ENCODE peak calls at places on chromosomes 6 and 20, in ten cellular contexts. One of them, this sample, is unnamed.

GRCh38 chr20:63321148-63321831 is 28.3 kb downstream of the COL20A1 start:
- DNase-seq in fibroblast of lung: peak
- DNase-seq in kidney: peak
- DNase-seq in fibroblast of mammary gland: peak
- DNase-seq in epithelial cell of proximal tubule: no peak
- DNase-seq in AG04450: no peak
- DNase-seq in Peyer's patch: no peak
- DNase-seq in lower leg skin: no peak
- DNase-seq in heart right ventricle: peak
- DNase-seq in PC-3: peak
- DNase-seq in this sample: peak

GRCh38 chr6:170355661-170356060 is 49.1 kb downstream of the FAM120B start:
- DNase-seq in heart right ventricle: no peak
- DNase-seq in AG04450: no peak
- DNase-seq in epithelial cell of proximal tubule: no peak
- DNase-seq in Peyer's patch: no peak
- DNase-seq in fibroblast of mammary gland: no peak
- DNase-seq in kidney: no peak
- DNase-seq in lower leg skin: no peak
- DNase-seq in PC-3: no peak
- DNase-seq in fibroblast of lung: no peak
- DNase-seq in this sample: no peak

GRCh38 chr6:139713911-139714527 is 339.6 kb upstream of the CITED2 start:
- DNase-seq in fibroblast of mammary gland: no peak
- DNase-seq in PC-3: peak
- DNase-seq in epithelial cell of proximal tubule: no peak
- DNase-seq in heart right ventricle: no peak
- DNase-seq in fibroblast of lung: no peak
- DNase-seq in Peyer's patch: no peak
- DNase-seq in lower leg skin: no peak
- DNase-seq in kidney: no peak
- DNase-seq in AG04450: no peak
- DNase-seq in this sample: peak

GRCh38 chr6:18323935-18324707 is 59.8 kb upstream of the DEK start:
- DNase-seq in fibroblast of mammary gland: peak
- DNase-seq in AG04450: no peak
- DNase-seq in kidney: no peak
- DNase-seq in fibroblast of lung: peak
- DNase-seq in PC-3: peak
- DNase-seq in lower leg skin: no peak
- DNase-seq in heart right ventricle: peak
- DNase-seq in Peyer's patch: no peak
- DNase-seq in epithelial cell of proximal tubule: peak
- DNase-seq in this sample: peak

GRCh38 chr6:138520463-138520862 is 21.2 kb upstream of the NHSL1 start:
- DNase-seq in fibroblast of mammary gland: peak
- DNase-seq in PC-3: peak
- DNase-seq in fibroblast of lung: peak
- DNase-seq in kidney: no peak
- DNase-seq in heart right ventricle: no peak
- DNase-seq in Peyer's patch: no peak
- DNase-seq in epithelial cell of proximal tubule: no peak
- DNase-seq in AG04450: no peak
- DNase-seq in lower leg skin: no peak
- DNase-seq in this sample: peak

GRCh38 chr6:17156112-17156921 is 54.5 kb downstream of the STMND1 start:
- DNase-seq in AG04450: peak
- DNase-seq in epithelial cell of proximal tubule: peak
- DNase-seq in heart right ventricle: peak
- DNase-seq in lower leg skin: peak
- DNase-seq in Peyer's patch: peak
- DNase-seq in fibroblast of mammary gland: peak
- DNase-seq in PC-3: peak
- DNase-seq in fibroblast of lung: peak
- DNase-seq in kidney: no peak
- DNase-seq in this sample: peak

GRCh38 chr6:169084067-169084466 is 169.6 kb downstream of the THBS2 start:
- DNase-seq in Peyer's patch: no peak
- DNase-seq in PC-3: no peak
- DNase-seq in fibroblast of lung: no peak
- DNase-seq in fibroblast of mammary gland: no peak
- DNase-seq in lower leg skin: no peak
- DNase-seq in heart right ventricle: no peak
- DNase-seq in epithelial cell of proximal tubule: no peak
- DNase-seq in AG04450: no peak
- DNase-seq in kidney: no peak
- DNase-seq in this sample: no peak

GRCh38 chr6:158528826-158529225 is 31.1 kb upstream of the TMEM181 start:
- DNase-seq in PC-3: no peak
- DNase-seq in fibroblast of mammary gland: no peak
- DNase-seq in epithelial cell of proximal tubule: no peak
- DNase-seq in AG04450: no peak
- DNase-seq in heart right ventricle: no peak
- DNase-seq in kidney: no peak
- DNase-seq in lower leg skin: no peak
- DNase-seq in Peyer's patch: no peak
- DNase-seq in fibroblast of lung: no peak
- DNase-seq in this sample: no peak

GRCh38 chr6:129238991-129239390 is 356.1 kb downstream of the LAMA2 start:
- DNase-seq in PC-3: no peak
- DNase-seq in fibroblast of mammary gland: no peak
- DNase-seq in heart right ventricle: no peak
- DNase-seq in Peyer's patch: no peak
- DNase-seq in kidney: no peak
- DNase-seq in lower leg skin: no peak
- DNase-seq in AG04450: no peak
- DNase-seq in fibroblast of lung: no peak
- DNase-seq in epithelial cell of proximal tubule: no peak
- DNase-seq in this sample: no peak
- TF ChIP-seq CTCF in PC-3: no peak
- TF ChIP-seq CTCF in fibroblast of mammary gland: no peak
- TF ChIP-seq CTCF in heart right ventricle: no peak
- TF ChIP-seq CTCF in Peyer's patch: no peak
- TF ChIP-seq CTCF in kidney: no peak
- TF ChIP-seq CTCF in lower leg skin: no peak
- TF ChIP-seq CTCF in AG04450: no peak
- TF ChIP-seq CTCF in fibroblast of lung: no peak
- TF ChIP-seq CTCF in epithelial cell of proximal tubule: no peak
- TF ChIP-seq CTCF in this sample: no peak

GRCh38 chr20:1945134-1945618 is 48.7 kb downstream of the PDYN start:
- DNase-seq in fibroblast of lung: peak
- DNase-seq in kidney: peak
- DNase-seq in epithelial cell of proximal tubule: no peak
- DNase-seq in PC-3: no peak
- DNase-seq in fibroblast of mammary gland: peak
- DNase-seq in AG04450: no peak
- DNase-seq in lower leg skin: peak
- DNase-seq in Peyer's patch: peak
- DNase-seq in heart right ventricle: peak
- DNase-seq in this sample: peak

GRCh38 chr20:1946442-1946761 is 47.5 kb downstream of the PDYN start:
- DNase-seq in kidney: no peak
- DNase-seq in lower leg skin: no peak
- DNase-seq in PC-3: no peak
- DNase-seq in Peyer's patch: no peak
- DNase-seq in epithelial cell of proximal tubule: no peak
- DNase-seq in fibroblast of lung: no peak
- DNase-seq in AG04450: no peak
- DNase-seq in heart right ventricle: no peak
- DNase-seq in fibroblast of mammary gland: no peak
- DNase-seq in this sample: no peak

GRCh38 chr20:1945660-1946059 is 48.2 kb downstream of the PDYN start:
- DNase-seq in kidney: no peak
- DNase-seq in fibroblast of mammary gland: no peak
- DNase-seq in epithelial cell of proximal tubule: no peak
- DNase-seq in PC-3: no peak
- DNase-seq in fibroblast of lung: no peak
- DNase-seq in Peyer's patch: no peak
- DNase-seq in lower leg skin: no peak
- DNase-seq in AG04450: no peak
- DNase-seq in heart right ventricle: no peak
- DNase-seq in this sample: no peak

GRCh38 chr20:1947535-1947846 is 46.4 kb downstream of the PDYN start:
- DNase-seq in kidney: no peak
- DNase-seq in AG04450: no peak
- DNase-seq in lower leg skin: no peak
- DNase-seq in fibroblast of mammary gland: no peak
- DNase-seq in Peyer's patch: no peak
- DNase-seq in epithelial cell of proximal tubule: no peak
- DNase-seq in PC-3: no peak
- DNase-seq in fibroblast of lung: no peak
- DNase-seq in heart right ventricle: no peak
- DNase-seq in this sample: no peak

DNA sequence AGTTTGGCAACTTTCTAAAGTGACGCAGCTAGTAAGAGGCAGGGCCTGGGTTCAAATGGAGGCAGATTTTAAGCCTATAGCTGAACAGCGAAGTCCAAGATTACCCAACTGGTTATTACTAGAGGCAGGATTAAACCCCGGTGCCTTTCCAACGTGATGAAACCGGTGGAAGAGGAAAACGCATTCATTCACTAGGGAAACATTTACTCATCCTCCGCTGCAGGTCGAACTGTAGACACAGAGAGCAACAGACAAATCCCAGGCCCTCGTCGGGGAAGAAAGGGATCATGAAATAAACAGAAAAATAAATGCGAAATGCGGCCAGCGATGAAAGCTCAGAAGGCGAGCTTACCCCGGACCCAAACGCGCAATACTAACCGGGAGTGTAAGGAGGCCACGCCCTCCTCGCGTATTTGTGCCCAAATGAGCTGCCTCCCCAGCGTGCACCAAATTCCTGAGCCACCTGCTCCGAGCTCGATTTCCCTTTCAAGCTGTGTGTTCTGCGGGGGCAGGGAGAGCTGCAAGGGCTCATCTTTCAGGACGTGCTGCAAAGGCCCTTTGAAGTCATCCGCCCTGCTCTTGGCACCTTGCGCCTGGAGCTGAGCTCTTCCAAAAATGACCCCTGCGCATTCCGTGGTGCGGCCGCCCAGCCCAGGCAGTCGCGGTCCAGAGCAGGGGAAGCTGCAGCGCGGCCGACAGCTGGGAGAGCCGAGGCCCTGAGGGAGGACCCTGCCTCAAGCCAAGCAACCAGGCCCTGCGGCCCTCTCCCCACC is 46.9 kb downstream of the PDYN start:
- DNase-seq in AG04450: no peak
- DNase-seq in kidney: no peak
- DNase-seq in lower leg skin: no peak
- DNase-seq in Peyer's patch: no peak
- DNase-seq in PC-3: no peak
- DNase-seq in fibroblast of lung: peak
- DNase-seq in epithelial cell of proximal tubule: no peak
- DNase-seq in fibroblast of mammary gland: peak
- DNase-seq in heart right ventricle: no peak
- DNase-seq in this sample: peak
- H3K4me3 ChIP-seq in AG04450: peak
- H3K4me3 ChIP-seq in kidney: peak
- H3K4me3 ChIP-seq in lower leg skin: no peak
- H3K4me3 ChIP-seq in Peyer's patch: peak
- H3K4me3 ChIP-seq in PC-3: peak
- H3K4me3 ChIP-seq in fibroblast of lung: no peak
- H3K4me3 ChIP-seq in epithelial cell of proximal tubule: peak
- H3K4me3 ChIP-seq in fibroblast of mammary gland: no peak
- H3K4me3 ChIP-seq in heart right ventricle: peak
- H3K4me3 ChIP-seq in this sample: no peak

GRCh38 chr6:101397199-101397598 is 3.7 kb downstream of the GRIK2 start:
- DNase-seq in kidney: no peak
- DNase-seq in epithelial cell of proximal tubule: no peak
- DNase-seq in heart right ventricle: no peak
- DNase-seq in PC-3: peak
- DNase-seq in AG04450: no peak
- DNase-seq in fibroblast of mammary gland: peak
- DNase-seq in lower leg skin: no peak
- DNase-seq in Peyer's patch: no peak
- DNase-seq in fibroblast of lung: peak
- DNase-seq in this sample: peak
- TF ChIP-seq CTCF in kidney: no peak
- TF ChIP-seq CTCF in epithelial cell of proximal tubule: peak
- TF ChIP-seq CTCF in heart right ventricle: no peak
- TF ChIP-seq CTCF in PC-3: peak
- TF ChIP-seq CTCF in AG04450: peak
- TF ChIP-seq CTCF in fibroblast of mammary gland: peak
- TF ChIP-seq CTCF in lower leg skin: no peak
- TF ChIP-seq CTCF in Peyer's patch: no peak
- TF ChIP-seq CTCF in fibroblast of lung: no peak
- TF ChIP-seq CTCF in this sample: peak

GRCh38 chr6:13769034-13769654 is 45.2 kb downstream of the MCUR1 start:
- DNase-seq in fibroblast of mammary gland: no peak
- DNase-seq in Peyer's patch: no peak
- DNase-seq in fibroblast of lung: no peak
- DNase-seq in PC-3: no peak
- DNase-seq in lower leg skin: no peak
- DNase-seq in epithelial cell of proximal tubule: no peak
- DNase-seq in heart right ventricle: no peak
- DNase-seq in kidney: peak
- DNase-seq in AG04450: no peak
- DNase-seq in this sample: no peak

GRCh38 chr6:13766201-13766634 is 48.1 kb downstream of the MCUR1 start:
- DNase-seq in AG04450: no peak
- DNase-seq in kidney: no peak
- DNase-seq in epithelial cell of proximal tubule: no peak
- DNase-seq in fibroblast of mammary gland: peak
- DNase-seq in heart right ventricle: no peak
- DNase-seq in fibroblast of lung: peak
- DNase-seq in lower leg skin: peak
- DNase-seq in PC-3: peak
- DNase-seq in Peyer's patch: no peak
- DNase-seq in this sample: peak

GRCh38 chr6:13765570-13765969 is 48.8 kb downstream of the MCUR1 start:
- DNase-seq in fibroblast of mammary gland: peak
- DNase-seq in Peyer's patch: no peak
- DNase-seq in epithelial cell of proximal tubule: no peak
- DNase-seq in lower leg skin: no peak
- DNase-seq in heart right ventricle: no peak
- DNase-seq in fibroblast of lung: no peak
- DNase-seq in AG04450: no peak
- DNase-seq in kidney: no peak
- DNase-seq in PC-3: peak
- DNase-seq in this sample: peak

GRCh38 chr6:13764996-13765395 is 49.4 kb downstream of the MCUR1 start:
- DNase-seq in AG04450: no peak
- DNase-seq in epithelial cell of proximal tubule: no peak
- DNase-seq in fibroblast of lung: no peak
- DNase-seq in PC-3: no peak
- DNase-seq in kidney: no peak
- DNase-seq in fibroblast of mammary gland: no peak
- DNase-seq in Peyer's patch: peak
- DNase-seq in heart right ventricle: no peak
- DNase-seq in lower leg skin: no peak
- DNase-seq in this sample: no peak

DNA sequence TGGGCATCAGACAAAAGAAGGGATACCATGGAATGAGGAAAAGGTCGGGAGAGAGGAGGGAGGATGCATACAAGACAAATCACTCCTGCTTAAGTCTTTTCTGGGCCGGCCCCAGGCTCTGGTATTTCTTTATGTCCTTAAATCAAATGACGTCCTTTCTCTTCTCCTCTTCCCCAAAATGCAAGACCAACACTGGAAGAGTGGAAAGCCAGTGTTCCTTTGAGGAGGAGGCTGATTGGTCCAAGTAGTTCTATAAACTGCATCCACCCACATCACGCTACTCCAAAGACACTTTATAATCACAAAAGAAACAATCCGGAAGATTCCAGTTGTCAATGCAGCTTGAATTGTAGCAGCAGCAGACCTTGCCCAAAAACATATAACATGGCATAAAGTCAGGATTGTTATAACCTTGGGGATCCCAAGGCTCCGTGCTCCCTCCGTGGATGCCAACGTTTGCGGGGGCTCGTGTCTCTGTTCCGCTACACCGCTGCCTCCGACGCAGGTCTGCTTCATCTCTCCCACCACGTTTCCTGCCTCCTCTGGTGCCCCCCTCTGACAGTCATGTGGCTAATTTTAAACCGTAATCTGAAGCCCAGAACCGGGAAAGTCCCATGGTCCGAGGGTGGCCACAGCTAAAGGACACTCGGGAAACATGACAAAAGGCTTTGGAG is 47.1 kb downstream of the MCUR1 start:
- DNase-seq in lower leg skin: peak
- DNase-seq in fibroblast of lung: peak
- DNase-seq in AG04450: no peak
- DNase-seq in epithelial cell of proximal tubule: no peak
- DNase-seq in heart right ventricle: peak
- DNase-seq in fibroblast of mammary gland: peak
- DNase-seq in PC-3: no peak
- DNase-seq in kidney: peak
- DNase-seq in Peyer's patch: peak
- DNase-seq in this sample: peak
- H3K4me3 ChIP-seq in lower leg skin: no peak
- H3K4me3 ChIP-seq in fibroblast of lung: peak
- H3K4me3 ChIP-seq in AG04450: peak
- H3K4me3 ChIP-seq in epithelial cell of proximal tubule: peak
- H3K4me3 ChIP-seq in heart right ventricle: peak
- H3K4me3 ChIP-seq in fibroblast of mammary gland: peak
- H3K4me3 ChIP-seq in PC-3: no peak
- H3K4me3 ChIP-seq in kidney: peak
- H3K4me3 ChIP-seq in Peyer's patch: peak
- H3K4me3 ChIP-seq in this sample: peak